ENCODE peak calls at places on chromosomes 11 and 22, in five cellular contexts. X, O, D, F and B are unnamed samples.

GRCh38 chr11:59429924-59430516 is 3.8 kb upstream of the OR5A2 start:
- DNase-seq in X (peak), O (peak), F (peak), D (no peak), B (no peak)

GRCh38 chr11:123841189-123841588 is 35.0 kb upstream of the OR6M1 start:
- DNase-seq in D (no peak), O (no peak), F (no peak), X (no peak), B (no peak)

GRCh38 chr11:213111-213510 is 5.6 kb downstream of the RIC8A start:
- DNase-seq in O (no peak), X (no peak), F (no peak), D (no peak), B (no peak)

GRCh38 chr11:111935331-111936044 is 1.7 kb upstream of the DIXDC1 start:
- DNase-seq in O (no peak), X (no peak), F (no peak), D (no peak), B (no peak)

GRCh38 chr22:19168088-19168890 is 10.2 kb downstream of the SLC25A1 start:
- DNase-seq in F (no peak), X (no peak), D (no peak), O (no peak), B (no peak)

GRCh38 chr11:121113611-121114010 is 12.6 kb downstream of the TECTA start:
- DNase-seq in F (no peak), D (no peak), O (no peak), X (no peak), B (no peak)

GRCh38 chr11:6402561-6402981 is 12.3 kb downstream of the SMPD1 start:
- DNase-seq in O (peak), X (no peak), D (no peak), F (peak), B (peak)

GRCh38 chr11:2738551-2739431 is 39.0 kb upstream of the KCNQ1OT1 start:
- DNase-seq in X (no peak), F (no peak), O (no peak), D (no peak), B (no peak)

GRCh38 chr22:18977824-18978425 is 41.8 kb upstream of the PRODH start:
- DNase-seq in O (no peak), F (no peak), X (no peak), D (no peak), B (no peak)

GRCh38 chr11:45896392-45897068 is 10.5 kb downstream of the FREY1 start:
- DNase-seq in O (no peak), X (peak), F (no peak), D (no peak), B (no peak)

GRCh38 chr11:118142809-118143208 is 9.8 kb downstream of the SCN4B start:
- DNase-seq in D (no peak), F (no peak), X (no peak), O (no peak), B (no peak)

GRCh38 chr11:105109855-105110750 is 29.5 kb downstream of the CARD18 start:
- DNase-seq in F (no peak), D (no peak), O (no peak), X (no peak), B (no peak)

GRCh38 chr11:123545726-123546125 is 108.7 kb downstream of the SCN3B start:
- DNase-seq in D (no peak), X (no peak), O (no peak), F (no peak), B (no peak)

GRCh38 chr11:94926698-94927237 is 46.6 kb downstream of the CWC15 start:
- DNase-seq in X (no peak), D (no peak), O (no peak), F (no peak), B (no peak)

GRCh38 chr22:36540867-36541642 is 12.1 kb upstream of the EIF3D start:
- DNase-seq in X (no peak), O (no peak), D (no peak), F (no peak), B (no peak)

GRCh38 chr11:26753738-26754504 is 32.1 kb upstream of the SLC5A12 start:
- DNase-seq in D (no peak), O (peak), F (no peak), X (peak), B (no peak)

GRCh38 chr11:36455658-36456111 is 54.4 kb downstream of the TRAF6 start:
- DNase-seq in F (peak), D (no peak), O (no peak), X (no peak), B (no peak)

GRCh38 chr11:46039990-46040389 is 81.3 kb downstream of the PHF21A start:
- DNase-seq in D (no peak), F (no peak), O (no peak), X (no peak), B (no peak)

GRCh38 chr22:44204937-44205712 is 24.4 kb downstream of the PARVG start:
- DNase-seq in X (no peak), F (peak), O (peak), D (no peak), B (no peak)

GRCh38 chr11:44964526-44965209 is 14.0 kb upstream of the TP53I11 start:
- DNase-seq in D (no peak), X (no peak), O (no peak), F (no peak), B (no peak)

GRCh38 chr11:84390441-84391078 is 1104.4 kb upstream of the CCDC90B start:
- DNase-seq in F (no peak), X (no peak), D (no peak), O (no peak), B (no peak)

GRCh38 chr11:46006418-46007070 is 84.1 kb downstream of the LARGE2 start:
- DNase-seq in F (peak), O (peak), D (no peak), X (no peak), B (no peak)

GRCh38 chr11:61613051-61613450 is 32.2 kb upstream of the SYT7 start:
- DNase-seq in D (no peak), F (no peak), X (no peak), O (no peak), B (no peak)

GRCh38 chr11:133040289-133040893 is 491.9 kb downstream of the OPCML start:
- DNase-seq in D (no peak), O (no peak), X (no peak), F (no peak), B (no peak)

GRCh38 chr11:1455032-1455762 is 31.4 kb downstream of the MOB2 start:
- DNase-seq in X (no peak), F (no peak), D (no peak), O (no peak), B (no peak)

GRCh38 chr22:25066861-25067435 is 114.4 kb downstream of the KIAA1671 start:
- DNase-seq in X (no peak), O (no peak), F (no peak), D (no peak), B (no peak)

GRCh38 chr11:117884994-117885393 is 8.5 kb upstream of the FXYD6 start:
- DNase-seq in D (no peak), X (no peak), F (no peak), O (no peak), B (no peak)

GRCh38 chr11:13429836-13430235 is 33.2 kb downstream of the BTBD10 start:
- DNase-seq in F (no peak), O (no peak), D (no peak), X (no peak), B (no peak)

GRCh38 chr22:45966320-45966891 is 10.6 kb downstream of the WNT7B start:
- DNase-seq in D (no peak), X (no peak), F (no peak), O (no peak), B (no peak)

GRCh38 chr22:31977141-31977781 is 32.9 kb downstream of the YWHAH start:
- DNase-seq in F (peak), O (peak), X (peak), D (peak), B (peak)

GRCh38 chr11:12199231-12199948 is 89.0 kb downstream of the MICAL2 start:
- DNase-seq in X (no peak), O (peak), F (no peak), D (no peak), B (no peak)

GRCh38 chr11:125874556-125875124 is 12.8 kb upstream of the HYLS1 start:
- DNase-seq in F (peak), X (peak), O (peak), D (no peak), B (no peak)

GRCh38 chr11:78987748-78988147 is 413.1 kb upstream of the NARS2 start:
- DNase-seq in O (no peak), F (no peak), D (no peak), X (no peak), B (no peak)

GRCh38 chr11:104060004-104060403 is 23.6 kb downstream of the DDI1 start:
- DNase-seq in D (no peak), F (no peak), X (no peak), O (no peak), B (no peak)

GRCh38 chr22:22210375-22210774 is 34.2 kb upstream of the VPREB1 start:
- DNase-seq in F (peak), O (peak), X (no peak), D (no peak), B (no peak)

DNA sequence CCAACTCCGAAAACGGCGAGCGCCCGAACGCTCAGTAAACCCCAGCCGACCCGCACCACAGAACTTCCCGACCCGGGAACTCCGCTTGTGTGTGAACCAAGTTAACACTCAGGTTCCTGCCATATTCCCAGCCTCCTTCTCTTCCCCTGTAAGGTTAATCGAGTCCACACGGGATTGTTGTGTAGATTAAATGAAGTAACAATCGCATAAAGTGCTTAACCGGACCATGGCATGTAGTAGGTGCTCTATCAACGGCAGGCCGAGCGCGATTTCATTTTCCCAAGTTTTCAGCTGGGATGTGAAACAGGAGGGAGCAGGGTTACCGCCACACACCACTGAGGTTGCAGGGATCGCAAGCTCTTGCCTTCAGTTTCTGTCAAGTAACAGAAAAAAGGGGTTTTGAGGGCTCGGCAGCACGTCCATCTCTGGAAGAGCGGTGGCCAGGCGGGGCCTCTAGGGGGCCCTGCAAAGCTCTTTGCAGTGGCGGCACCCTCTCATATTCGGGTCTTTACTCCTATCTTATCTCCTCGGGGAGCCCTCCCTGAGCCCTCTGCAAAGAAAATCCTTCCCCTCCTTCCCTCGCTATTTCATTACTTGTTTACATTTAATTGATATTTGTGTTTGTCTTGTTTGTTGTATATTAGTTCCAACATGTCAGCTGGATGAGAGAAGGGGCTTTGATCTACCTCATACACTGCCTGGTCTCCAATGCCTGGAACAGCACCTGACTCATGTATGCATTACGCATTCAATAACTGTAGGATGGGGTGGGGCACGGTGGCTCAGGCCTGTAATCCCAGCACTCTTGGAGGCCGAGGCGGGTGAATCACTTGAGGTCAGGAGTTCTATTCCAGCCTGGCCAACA is 792 bp upstream of the PLEKHA7 start:
- DNase-seq in D (no peak), O (peak), X (peak), F (no peak), B (no peak)
- TF ChIP-seq CTCF in D (no peak), O (peak), X (peak), F (peak), B (peak)

DNA sequence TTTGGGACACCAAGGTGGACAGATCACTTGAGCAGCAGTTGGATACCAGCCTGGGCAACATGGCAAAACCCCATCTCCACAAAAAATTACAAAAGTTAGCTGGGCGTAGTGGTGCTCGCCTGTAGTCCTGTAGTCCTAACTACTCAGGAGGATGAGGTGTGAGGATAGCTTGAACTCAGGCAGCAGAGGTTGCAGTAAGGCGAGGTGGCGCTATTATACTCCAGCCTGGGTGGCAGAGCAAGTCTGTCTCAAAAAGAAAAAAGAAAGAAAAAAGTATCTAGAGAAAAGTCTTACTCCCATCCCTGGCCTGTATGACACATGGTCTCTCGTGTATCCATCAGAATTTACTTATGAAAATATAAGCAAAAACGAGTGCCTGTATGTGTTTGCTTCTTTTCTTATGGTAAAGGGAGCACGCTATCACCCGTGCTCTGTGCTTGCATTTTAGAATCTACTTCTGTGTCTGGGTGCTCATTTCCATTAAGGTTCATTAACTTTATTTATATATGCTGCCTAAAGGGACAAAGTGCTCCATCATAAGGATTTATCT is 15.4 kb upstream of the CPT1A start:
- DNase-seq in D (no peak), F (no peak), X (no peak), O (no peak), B (no peak)
- TF ChIP-seq CTCF in D (no peak), F (no peak), X (no peak), O (no peak), B (no peak)

GRCh38 chr22:38122616-38123015 is 12.1 kb upstream of the BAIAP2L2 start:
- DNase-seq in O (no peak), D (no peak), X (no peak), F (no peak), B (no peak)

GRCh38 chr22:38126928-38127668 is 16.6 kb upstream of the BAIAP2L2 start:
- DNase-seq in F (no peak), O (no peak), X (no peak), D (no peak), B (no peak)

GRCh38 chr22:38125731-38126344 is 15.4 kb upstream of the BAIAP2L2 start:
- DNase-seq in O (no peak), D (no peak), X (no peak), F (no peak), B (no peak)

GRCh38 chr22:38124236-38124974 is 13.9 kb upstream of the BAIAP2L2 start:
- DNase-seq in D (no peak), X (no peak), O (no peak), F (no peak), B (no peak)

DNA sequence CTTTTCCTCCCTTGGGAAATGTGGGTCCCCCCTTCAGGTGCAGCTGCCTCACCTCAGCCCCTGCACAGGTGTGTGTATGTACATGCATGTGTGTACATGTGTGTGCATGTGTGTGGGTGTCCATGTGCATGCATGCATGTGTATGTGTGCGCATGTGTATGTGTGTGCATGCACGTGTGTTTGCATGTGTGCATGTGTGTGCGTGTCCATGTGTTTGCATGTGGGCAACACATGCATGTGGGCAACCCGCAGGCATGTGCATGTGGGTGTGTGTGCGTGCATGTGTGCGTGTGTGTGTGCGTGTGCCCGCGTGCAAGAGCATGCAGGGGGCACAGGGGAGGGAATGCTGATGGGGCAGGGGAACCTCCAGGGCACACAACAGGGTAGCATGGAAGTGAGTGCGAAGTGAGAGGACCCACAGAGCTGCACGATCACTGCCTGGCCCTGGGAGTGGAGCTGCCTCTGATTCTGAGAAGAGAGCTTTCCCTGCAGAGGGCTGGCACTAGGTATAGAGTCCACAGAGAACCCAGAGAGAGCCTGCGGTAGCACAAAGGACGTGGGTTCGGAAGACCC is 14.6 kb upstream of the BAIAP2L2 start:
- DNase-seq in F (no peak), X (no peak), O (no peak), D (no peak), B (no peak)
- TF ChIP-seq CTCF in F (no peak), X (no peak), O (no peak), D (no peak), B (no peak)

GRCh38 chr11:66834539-66834845 is 8.7 kb upstream of the RCE1 start:
- DNase-seq in X (no peak), F (no peak), D (no peak), O (no peak), B (no peak)
- TF ChIP-seq CTCF in X (no peak), F (peak), D (no peak), O (no peak), B (no peak)

GRCh38 chr11:101661559-101661958 is 77.8 kb upstream of the TRPC6 start:
- DNase-seq in O (no peak), D (no peak), F (no peak), X (no peak), B (no peak)
- TF ChIP-seq CTCF in O (no peak), D (no peak), F (no peak), X (no peak), B (no peak)

GRCh38 chr11:128095459-128096096 is 491.8 kb downstream of the ETS1 start:
- DNase-seq in X (no peak), D (no peak), O (no peak), F (no peak), B (no peak)
- TF ChIP-seq CTCF in X (no peak), D (no peak), O (no peak), F (no peak), B (no peak)

GRCh38 chr22:35257002-35257320 is 332 bp upstream of the HMGXB4 start:
- DNase-seq in F (no peak), D (no peak), O (no peak), X (no peak), B (no peak)

GRCh38 chr22:35258144-35258988 is 1.1 kb downstream of the HMGXB4 start:
- DNase-seq in O (peak), D (no peak), F (no peak), X (no peak), B (no peak)

GRCh38 chr22:35253946-35254345 is 3.3 kb upstream of the HMGXB4 start:
- DNase-seq in D (no peak), X (no peak), F (no peak), O (no peak), B (no peak)

DNA sequence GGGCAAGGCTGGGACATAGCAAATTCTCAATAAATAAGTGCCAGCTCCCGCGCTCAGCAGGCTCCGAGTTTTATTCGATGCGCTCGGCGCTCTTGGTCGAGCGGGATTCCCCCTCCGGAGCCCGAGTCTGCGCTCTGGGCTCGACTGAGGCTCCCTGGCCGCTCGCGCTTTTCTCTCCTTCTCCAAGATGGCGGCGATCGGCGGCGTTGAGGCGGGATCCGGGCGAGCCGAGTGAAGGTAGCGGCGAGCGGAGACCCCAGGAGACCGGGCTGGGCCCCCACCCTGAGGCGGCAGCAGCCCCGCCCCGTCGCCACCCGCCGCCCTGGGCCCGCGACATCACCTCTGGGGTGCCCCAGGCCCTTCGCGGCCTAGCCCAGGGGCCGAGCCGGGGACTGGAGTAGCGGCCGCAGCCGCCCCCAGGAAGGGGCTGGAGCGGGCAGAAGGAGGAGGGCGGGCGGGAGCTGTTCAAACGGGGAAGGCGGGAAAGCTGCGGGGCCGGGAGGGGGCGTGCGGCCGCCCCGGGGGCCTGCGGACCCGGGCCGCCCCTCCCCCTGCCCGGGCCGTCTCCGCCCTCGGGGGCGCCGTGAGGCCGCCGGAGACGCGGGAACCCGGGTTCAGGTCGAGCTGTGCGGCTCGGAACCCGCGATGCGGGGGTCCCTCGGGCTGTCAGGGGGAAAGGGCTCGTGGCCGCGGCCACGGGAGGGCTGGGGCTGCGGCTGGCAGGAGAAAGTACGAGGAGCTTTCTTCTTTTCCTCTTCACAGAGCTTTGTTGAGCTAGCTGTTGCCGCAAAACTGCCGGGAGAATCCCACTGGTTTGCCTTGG is at the start of gene HMGXB4:
- DNase-seq in X (peak), D (peak), O (peak), F (peak), B (peak)
- TF ChIP-seq CTCF in X (peak), D (no peak), O (peak), F (peak), B (peak)

GRCh38 chr22:38569972-38570840 is at the start of gene DMC1:
- DNase-seq in X (peak), D (peak), O (peak), F (peak), B (peak)

GRCh38 chr22:38569181-38569971 is 607 bp downstream of the DMC1 start:
- DNase-seq in F (no peak), X (no peak), D (no peak), O (peak), B (no peak)

GRCh38 chr22:38572065-38572464 is 2.1 kb upstream of the DMC1 start:
- DNase-seq in O (peak), D (no peak), F (peak), X (no peak), B (no peak)

GRCh38 chr22:38567531-38568245 is 2.3 kb downstream of the DMC1 start:
- DNase-seq in O (no peak), F (no peak), X (no peak), D (no peak), B (no peak)

GRCh38 chr22:38570841-38571364 is 920 bp upstream of the DMC1 start:
- DNase-seq in X (peak), D (no peak), O (peak), F (no peak), B (peak)
- TF ChIP-seq CTCF in X (no peak), D (no peak), O (no peak), F (no peak), B (no peak)

GRCh38 chr22:49894321-49895072 is 23.7 kb downstream of the ALG12 start:
- DNase-seq in O (no peak), X (no peak), F (no peak), D (no peak), B (no peak)
- TF ChIP-seq CTCF in O (no peak), X (no peak), F (no peak), D (no peak), B (no peak)

GRCh38 chr11:43708776-43709175 is 28.2 kb downstream of the HSD17B12 start:
- DNase-seq in O (no peak), F (no peak), D (no peak), X (no peak), B (no peak)
- TF ChIP-seq CTCF in O (no peak), F (peak), D (no peak), X (peak), B (no peak)